ENCODE peak calls at places on chromosomes 4 and X, in eight cellular contexts. R, M, Z, P, A, C, H and O are unnamed samples.

GRCh38 chrX:17689971-17690409 is 47.3 kb upstream of the SCML1 start:
- DNase-seq in R (peak), M (peak), Z (no peak), P (peak), A (peak), C (no peak), H (peak), O (no peak)

GRCh38 chrX:17291998-17292658 is 82.9 kb upstream of the NHS start:
- DNase-seq in R (no peak), M (no peak), Z (no peak), P (no peak), A (no peak), C (no peak), H (no peak), O (no peak)

GRCh38 chr4:169573889-169574288 is 38.5 kb downstream of the NEK1 start:
- DNase-seq in R (no peak), M (no peak), Z (no peak), P (no peak), A (no peak), C (no peak), H (no peak), O (no peak)

GRCh38 chr4:2465032-2465431 is 3.9 kb upstream of the RNF4 start:
- DNase-seq in R (no peak), M (no peak), Z (no peak), P (no peak), A (no peak), C (no peak), H (no peak), O (no peak)

GRCh38 chr4:110249687-110250387 is 51.4 kb upstream of the ELOVL6 start:
- DNase-seq in R (no peak), M (no peak), Z (no peak), P (no peak), A (no peak), C (no peak), H (no peak), O (no peak)

GRCh38 chrX:12469296-12469695 is 321.9 kb upstream of the PRPS2 start:
- DNase-seq in R (no peak), M (no peak), Z (no peak), P (no peak), A (no peak), C (no peak), H (no peak), O (no peak)

GRCh38 chrX:30864383-30864785 is 24.7 kb downstream of the TAB3 start:
- DNase-seq in R (no peak), M (peak), Z (no peak), P (no peak), A (no peak), C (no peak), H (no peak), O (no peak)

GRCh38 chr4:54658321-54659093 is 750 bp downstream of the KIT start:
- DNase-seq in R (peak), M (peak), Z (no peak), P (peak), A (no peak), C (peak), H (peak), O (peak)